ENCODE peak calls at places on chromosomes 4 and X, in four cellular contexts. A is glomerular endothelial cell, G is HFFc6, B is EL. C is an unnamed sample.

GRCh38 chr4:144353240-144353639 is 212.7 kb upstream of the GYPA start:
- DNase-seq in G (no peak), B (no peak), A (no peak), C (no peak)

GRCh38 chr4:56768301-56768700 is 53.2 kb downstream of the SPINK2 start:
- DNase-seq in A (no peak), B (no peak), G (no peak), C (no peak)

GRCh38 chr4:76772498-76773106 is 125.3 kb downstream of the SOWAHB start:
- DNase-seq in B (peak), A (no peak), G (peak), C (no peak)

GRCh38 chr4:114727426-114727825 is 128.8 kb downstream of the UGT8 start:
- DNase-seq in A (no peak), B (no peak), G (no peak), C (no peak)

GRCh38 chr4:185730387-185730786 is 81.6 kb downstream of the SORBS2 start:
- DNase-seq in A (no peak), B (no peak), G (no peak), C (no peak)

GRCh38 chr4:108465886-108466491 is 154.4 kb upstream of the RPL34 start:
- DNase-seq in A (no peak), G (peak), B (peak), C (no peak)

GRCh38 chr4:144667500-144667899 is 21.5 kb downstream of the HHIP start:
- DNase-seq in G (no peak), B (peak), A (no peak), C (no peak)

GRCh38 chrX:78329486-78329885 is 2.1 kb upstream of the CYSLTR1 start:
- DNase-seq in A (no peak), G (no peak), B (no peak), C (no peak)

GRCh38 chrX:136268051-136269048 is 17.1 kb upstream of the MAP7D3 start:
- DNase-seq in G (peak), A (no peak), B (peak), C (no peak)

GRCh38 chrX:49761481-49761880 is 65.7 kb upstream of the PAGE1 start:
- DNase-seq in B (peak), G (no peak), A (no peak), C (no peak)

GRCh38 chr4:119729815-119730643 is 101.4 kb upstream of the PDE5A start:
- DNase-seq in B (peak), G (peak), A (peak), C (no peak)